ENCODE peak calls at places on chromosomes 12 and 14, in nine cellular contexts. L, H, C, Y, U, N, P, G and W are unnamed samples.

GRCh38 chr12:42296503-42297109 is 29.3 kb downstream of the ZCRB1 start:
- DNase-seq in L (no peak), H (no peak), C (no peak), Y (no peak), U (no peak), N (peak), P (no peak), G (no peak), W (no peak)

GRCh38 chr12:101828463-101829196 is 2.1 kb downstream of the GNPTAB start:
- DNase-seq in L (no peak), H (no peak), C (no peak), Y (no peak), U (no peak), N (no peak), P (no peak), G (no peak), W (no peak)

GRCh38 chr12:22518067-22518719 is 26.1 kb downstream of the C2CD5 start:
- DNase-seq in L (no peak), H (no peak), C (no peak), Y (no peak), U (no peak), N (peak), P (peak), G (no peak), W (no peak)

GRCh38 chr12:52870361-52871290 is 21.8 kb upstream of the KRT78 start:
- DNase-seq in L (peak), H (no peak), C (peak), Y (no peak), U (no peak), N (peak), P (peak), G (peak), W (no peak)

GRCh38 chr12:10395390-10395998 is 5.7 kb upstream of the KLRK1 start:
- DNase-seq in L (no peak), H (no peak), C (no peak), Y (no peak), U (no peak), N (peak), P (peak), G (no peak), W (no peak)

GRCh38 chr12:20491290-20491689 is 123.0 kb downstream of the PDE3A start:
- DNase-seq in L (no peak), H (no peak), C (no peak), Y (no peak), U (no peak), N (no peak), P (no peak), G (no peak), W (no peak)

GRCh38 chr14:57085801-57086200 is 182.9 kb downstream of the EXOC5 start:
- DNase-seq in L (no peak), H (no peak), C (no peak), Y (no peak), U (no peak), N (peak), P (no peak), G (peak), W (no peak)

GRCh38 chr14:39097159-39097558 is 5.9 kb downstream of the SEC23A start:
- DNase-seq in L (no peak), H (no peak), C (no peak), Y (no peak), U (no peak), N (peak), P (peak), G (peak), W (no peak)

GRCh38 chr12:79680051-79680450 is 10.7 kb downstream of the PAWR start:
- DNase-seq in L (no peak), H (no peak), C (no peak), Y (no peak), U (no peak), N (no peak), P (no peak), G (no peak), W (no peak)

GRCh38 chr14:20632448-20632830 is 9.1 kb downstream of the OR6S1 start:
- DNase-seq in L (no peak), H (no peak), C (no peak), Y (no peak), U (no peak), N (no peak), P (no peak), G (no peak), W (no peak)

GRCh38 chr14:101600891-101601602 is 39.8 kb downstream of the DIO3 start:
- DNase-seq in L (no peak), H (no peak), C (no peak), Y (peak), U (peak), N (no peak), P (no peak), G (no peak), W (no peak)

GRCh38 chr12:31322651-31323248 is 3.2 kb downstream of the SINHCAF start:
- DNase-seq in L (no peak), H (no peak), C (no peak), Y (no peak), U (no peak), N (peak), P (peak), G (peak), W (no peak)

GRCh38 chr14:96164861-96165490 is 39.7 kb upstream of the BDKRB2 start:
- DNase-seq in L (no peak), H (no peak), C (no peak), Y (peak), U (peak), N (no peak), P (peak), G (no peak), W (no peak)

GRCh38 chr12:6708968-6709394 is 8.4 kb upstream of the PIANP start:
- DNase-seq in L (no peak), H (no peak), C (no peak), Y (no peak), U (no peak), N (no peak), P (no peak), G (no peak), W (no peak)

GRCh38 chr14:72876021-72876709 is 17.7 kb downstream of the DPF3 start:
- DNase-seq in L (no peak), H (no peak), C (no peak), Y (no peak), U (no peak), N (no peak), P (no peak), G (no peak), W (no peak)

GRCh38 chr12:1273051-1273450 is 282.0 kb downstream of the ERC1 start:
- DNase-seq in L (no peak), H (no peak), C (no peak), Y (no peak), U (no peak), N (no peak), P (peak), G (no peak), W (no peak)

GRCh38 chr12:7571253-7571652 is 67.7 kb upstream of the CD163 start:
- DNase-seq in L (peak), H (no peak), C (no peak), Y (no peak), U (no peak), N (no peak), P (no peak), G (no peak), W (no peak)

GRCh38 chr14:88604213-88604612 is 41.4 kb downstream of the ZC3H14 start:
- DNase-seq in L (no peak), H (no peak), C (no peak), Y (no peak), U (no peak), N (no peak), P (no peak), G (no peak), W (no peak)

GRCh38 chr14:95891742-95892141 is 15.1 kb downstream of the TUNAR start:
- DNase-seq in L (peak), H (no peak), C (no peak), Y (no peak), U (no peak), N (peak), P (peak), G (no peak), W (no peak)

GRCh38 chr12:52042706-52043385 is 8.4 kb upstream of the NR4A1 start:
- DNase-seq in L (no peak), H (peak), C (no peak), Y (no peak), U (no peak), N (no peak), P (no peak), G (no peak), W (no peak)

GRCh38 chr14:86457729-86458128 is 927.8 kb downstream of the FLRT2 start:
- DNase-seq in L (no peak), H (no peak), C (no peak), Y (no peak), U (no peak), N (no peak), P (no peak), G (no peak), W (no peak)

GRCh38 chr12:12946686-12947355 is 5.1 kb downstream of the GPRC5D start:
- DNase-seq in L (no peak), H (no peak), C (no peak), Y (no peak), U (no peak), N (no peak), P (no peak), G (no peak), W (no peak)

GRCh38 chr12:65657635-65658034 is 166.6 kb upstream of the HMGA2 start:
- DNase-seq in L (no peak), H (no peak), C (no peak), Y (no peak), U (no peak), N (peak), P (no peak), G (no peak), W (no peak)

GRCh38 chr14:37864861-37865718 is 269.7 kb downstream of the TTC6 start:
- DNase-seq in L (no peak), H (no peak), C (no peak), Y (no peak), U (no peak), N (peak), P (peak), G (no peak), W (no peak)

GRCh38 chr12:48954781-48955501 is 2.3 kb downstream of the ARF3 start:
- DNase-seq in L (no peak), H (no peak), C (no peak), Y (no peak), U (no peak), N (no peak), P (no peak), G (no peak), W (no peak)

GRCh38 chr12:48957141-48958048 is at the start of gene ARF3:
- DNase-seq in L (peak), H (peak), C (peak), Y (peak), U (peak), N (peak), P (peak), G (peak), W (peak)

GRCh38 chr12:48954061-48954460 is 3.2 kb downstream of the ARF3 start:
- DNase-seq in L (no peak), H (no peak), C (no peak), Y (no peak), U (no peak), N (no peak), P (no peak), G (no peak), W (no peak)

GRCh38 chr12:48958049-48958388 is 732 bp upstream of the ARF3 start:
- DNase-seq in L (no peak), H (no peak), C (no peak), Y (no peak), U (no peak), N (no peak), P (no peak), G (no peak), W (no peak)

DNA sequence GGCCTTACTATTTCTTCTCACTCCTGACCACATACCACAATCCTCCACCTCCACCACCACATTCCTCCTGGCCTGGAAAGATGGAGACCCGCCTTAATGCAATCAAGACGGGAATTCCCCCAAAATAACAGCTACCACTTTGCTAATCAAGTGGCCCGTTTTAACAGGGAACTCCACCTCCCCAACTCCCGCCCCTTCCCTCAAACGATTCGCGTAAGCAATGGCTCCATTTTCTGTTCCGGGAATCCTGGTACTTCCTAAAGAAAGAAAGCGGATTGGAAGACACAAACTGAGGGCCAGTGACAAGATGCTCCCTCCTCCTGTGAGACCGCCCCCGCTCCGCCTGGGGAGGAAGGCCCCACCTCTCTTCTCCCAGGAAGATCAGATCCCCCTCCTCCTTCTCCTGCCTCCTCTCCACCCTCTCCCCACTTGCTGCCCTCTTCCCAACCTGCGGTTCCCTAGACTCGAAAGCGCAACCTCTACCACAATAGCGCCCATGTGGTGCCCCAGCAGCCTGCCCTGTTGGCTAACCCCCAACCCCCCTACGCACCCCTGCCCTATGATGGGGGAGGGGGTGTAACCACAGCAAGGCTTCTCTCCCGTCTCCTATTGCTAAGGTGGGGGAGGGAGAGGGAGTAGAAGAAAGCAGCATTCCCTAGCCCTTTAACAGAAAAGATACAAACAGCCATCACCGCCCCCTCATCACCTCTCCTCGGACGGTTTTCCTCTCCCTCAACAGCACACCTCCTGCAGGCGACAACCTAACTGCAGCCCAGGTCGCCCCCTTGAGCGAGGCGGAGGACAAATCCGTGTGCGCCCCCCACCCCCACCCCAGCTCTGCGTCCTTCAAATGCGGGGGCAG is 777 bp downstream of the ARF3 start:
- DNase-seq in L (peak), H (peak), C (no peak), Y (peak), U (peak), N (peak), P (peak), G (peak), W (peak)
- TF ChIP-seq CTCF in L (no peak), H (no peak), C (peak), Y (no peak), U (no peak), N (no peak), P (no peak), G (no peak), W (no peak)

GRCh38 chr14:77603031-77603430 is 13.4 kb downstream of the SPTLC2 start:
- DNase-seq in L (no peak), H (no peak), C (no peak), Y (no peak), U (no peak), N (no peak), P (peak), G (no peak), W (no peak)

GRCh38 chr14:77605392-77605978 is 11.0 kb downstream of the SPTLC2 start:
- DNase-seq in L (no peak), H (no peak), C (no peak), Y (no peak), U (no peak), N (no peak), P (no peak), G (peak), W (no peak)

GRCh38 chr14:77601846-77602609 is 14.4 kb downstream of the SPTLC2 start:
- DNase-seq in L (no peak), H (no peak), C (no peak), Y (no peak), U (no peak), N (no peak), P (no peak), G (no peak), W (no peak)

GRCh38 chr14:77599894-77600293 is 16.5 kb downstream of the SPTLC2 start:
- DNase-seq in L (no peak), H (no peak), C (no peak), Y (no peak), U (no peak), N (no peak), P (no peak), G (no peak), W (no peak)

GRCh38 chr14:77603654-77604270 is 12.7 kb downstream of the SPTLC2 start:
- DNase-seq in L (peak), H (no peak), C (no peak), Y (no peak), U (no peak), N (no peak), P (no peak), G (no peak), W (no peak)
- TF ChIP-seq CTCF in L (no peak), H (no peak), C (peak), Y (no peak), U (no peak), N (peak), P (no peak), G (peak), W (no peak)

DNA sequence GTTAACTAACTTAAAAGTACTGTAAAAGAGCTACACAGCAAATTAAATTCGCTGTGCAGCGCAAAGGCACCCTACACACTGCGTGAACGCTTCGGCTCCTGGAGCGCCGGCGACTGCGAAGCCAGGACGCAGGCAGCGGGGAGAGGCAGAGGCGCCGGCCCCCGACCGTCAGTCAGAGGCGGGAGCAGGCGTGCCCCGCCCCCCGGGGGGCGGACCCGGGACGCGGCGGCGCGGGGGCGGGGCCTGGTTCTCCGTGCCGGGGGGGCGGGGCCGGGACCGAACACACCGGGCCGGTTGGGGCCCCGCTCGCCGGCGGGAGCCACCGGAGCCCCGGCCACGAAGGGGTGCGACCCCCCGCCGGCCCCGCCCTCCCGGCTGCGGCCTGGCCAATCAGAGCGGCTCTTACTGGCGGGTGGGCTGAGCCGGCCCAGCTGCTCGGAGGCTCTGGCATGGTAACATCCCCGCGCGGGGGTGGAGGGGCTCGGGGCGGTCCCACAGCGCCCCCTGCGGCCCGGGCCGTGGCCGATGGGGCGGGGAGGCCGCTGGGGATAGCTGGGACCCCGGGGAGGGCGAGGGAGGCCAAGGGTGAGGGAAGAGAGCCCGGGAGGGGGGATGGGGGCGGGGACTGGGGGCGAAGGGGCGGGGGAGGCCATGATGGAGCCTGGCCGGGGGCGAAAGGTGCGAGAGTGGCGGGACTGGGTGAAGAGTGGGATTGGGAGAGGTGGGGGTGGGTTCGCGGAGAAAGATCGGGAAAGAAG is at the start of gene PRPF40B:
- DNase-seq in L (peak), H (peak), C (peak), Y (peak), U (peak), N (peak), P (peak), G (peak), W (peak)
- TF ChIP-seq CTCF in L (peak), H (peak), C (peak), Y (no peak), U (peak), N (peak), P (peak), G (peak), W (no peak)

DNA sequence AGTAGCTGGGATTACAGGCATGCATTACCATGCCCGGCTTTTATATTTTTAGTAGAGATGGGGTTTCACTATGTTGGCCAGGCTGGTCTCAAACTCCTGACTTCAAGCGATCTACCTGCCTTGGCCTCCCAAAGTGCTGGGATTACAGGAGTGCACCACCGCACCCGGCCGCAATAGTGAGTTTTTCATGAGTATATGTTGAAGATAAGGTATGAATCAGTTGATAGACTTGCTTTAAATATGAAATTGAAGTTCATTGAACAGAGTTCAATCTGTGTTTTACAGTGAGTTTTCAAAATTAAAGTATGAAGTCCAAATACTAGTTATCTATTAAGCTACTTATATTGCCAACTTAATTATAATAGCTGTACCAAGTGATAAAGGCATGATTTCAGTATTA is 35.1 kb downstream of the SNAPC1 start:
- DNase-seq in L (no peak), H (no peak), C (no peak), Y (no peak), U (no peak), N (no peak), P (no peak), G (no peak), W (no peak)
- TF ChIP-seq CTCF in L (no peak), H (no peak), C (no peak), Y (no peak), U (no peak), N (no peak), P (no peak), G (no peak), W (no peak)

DNA sequence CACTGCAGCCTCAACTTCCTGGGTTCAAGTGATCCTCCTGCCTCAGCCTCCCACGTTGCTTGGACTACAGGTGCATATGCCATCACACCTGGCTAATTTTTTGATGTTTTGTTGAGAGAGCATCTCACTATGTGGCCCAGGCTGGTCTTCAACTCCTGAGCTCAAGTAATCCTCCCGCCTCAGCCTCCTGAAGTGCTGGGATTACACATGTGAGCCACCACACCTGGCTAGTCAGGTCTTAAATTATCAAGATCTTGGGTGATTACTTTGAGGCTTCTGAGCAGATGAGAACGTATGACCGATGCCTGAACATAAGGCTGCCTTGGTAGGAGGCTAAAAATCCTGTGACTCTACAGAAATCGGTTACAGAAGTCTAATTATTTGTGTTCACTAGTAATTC is 53.0 kb upstream of the FRS2 start:
- DNase-seq in L (no peak), H (no peak), C (no peak), Y (no peak), U (no peak), N (no peak), P (no peak), G (no peak), W (no peak)
- TF ChIP-seq CTCF in L (no peak), H (no peak), C (no peak), Y (no peak), U (no peak), N (no peak), P (no peak), G (no peak), W (no peak)

DNA sequence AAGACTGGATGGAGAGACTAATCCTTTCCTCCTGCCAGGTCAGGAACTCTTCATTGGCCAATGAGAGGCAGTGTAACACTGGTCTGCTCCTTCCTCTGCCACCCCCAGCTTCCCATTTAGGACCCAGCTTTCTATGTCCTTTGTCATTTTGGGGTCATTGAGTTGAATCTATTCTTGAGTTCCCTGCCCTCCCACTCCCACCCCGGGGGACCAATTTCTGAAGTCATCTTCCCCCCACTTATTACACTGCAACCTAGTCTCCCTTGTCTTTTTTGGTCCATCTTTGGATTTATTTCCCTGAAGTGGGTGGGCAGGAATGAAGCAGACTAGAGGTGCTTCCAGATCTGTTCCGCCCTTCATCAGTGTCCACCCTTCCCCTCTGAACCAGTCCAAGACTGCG is 7.6 kb upstream of the ITGA5 start:
- DNase-seq in L (no peak), H (no peak), C (no peak), Y (no peak), U (no peak), N (no peak), P (no peak), G (no peak), W (no peak)
- TF ChIP-seq CTCF in L (no peak), H (no peak), C (no peak), Y (no peak), U (no peak), N (no peak), P (no peak), G (no peak), W (no peak)